ENCODE peak calls at places on chromosomes 5 and 9, in five cellular contexts. K is activated naive CD4-positive, alpha-beta T cell treated with anti-CD3 and anti-CD28 coated beads for 36 hours; G is BE2C; D is fibroblast of lung; H is CD4-positive, CD25-positive, alpha-beta regulatory T cell. Z is an unnamed sample.

GRCh38 chr9:103798620-103799019 is 295.5 kb upstream of the SMC2 start:
- DNase-seq in G (no peak), H (no peak), D (no peak), K (peak), Z (no peak)

GRCh38 chr5:76403963-76404693 is 1.0 kb downstream of the IQGAP2 start:
- DNase-seq in D (no peak), K (peak), H (peak), G (peak), Z (peak)

GRCh38 chr5:171858303-171858702 is 72.7 kb downstream of the SMIM23 start:
- DNase-seq in K (no peak), H (no peak), D (no peak), G (no peak), Z (no peak)

GRCh38 chr9:22010881-22011625 is 1.9 kb upstream of the CDKN2B start:
- DNase-seq in H (no peak), G (no peak), K (peak), D (peak), Z (no peak)

GRCh38 chr9:128072144-128073021 is 4.4 kb downstream of the SLC25A25 start:
- DNase-seq in K (peak), D (peak), G (peak), H (peak), Z (no peak)

GRCh38 chr9:15370496-15371464 is 51.9 kb upstream of the SNAPC3 start:
- DNase-seq in H (no peak), D (peak), K (no peak), G (no peak), Z (no peak)

GRCh38 chr5:4700082-4700481 is 440.0 kb upstream of the ADAMTS16 start:
- DNase-seq in K (peak), D (no peak), G (peak), H (no peak), Z (no peak)

GRCh38 chr5:43631182-43631910 is 28.4 kb downstream of the NNT start:
- DNase-seq in H (peak), G (peak), K (peak), D (peak), Z (peak)

GRCh38 chr9:137044502-137045177 is 1.3 kb downstream of the NPDC1 start:
- DNase-seq in D (no peak), H (no peak), K (no peak), G (no peak), Z (no peak)

GRCh38 chr9:35816708-35817107 is 1.9 kb upstream of the HINT2 start:
- DNase-seq in K (no peak), H (no peak), D (no peak), G (peak), Z (no peak)

GRCh38 chr5:111699976-111700375 is 57.0 kb downstream of the NREP start:
- DNase-seq in K (no peak), D (no peak), G (no peak), H (no peak), Z (no peak)

Z was measured in naive thymus-derived CD4-positive, alpha-beta T cell.